ENCODE peak calls at places on chromosome 3, in eight cellular contexts. B is amniotic epithelial cell; N is ecto neural progenitor cell; Q is OCI-LY7; W is H9; H is transverse colon; F is HEK293T; Y is activated naive CD4-positive, alpha-beta T cell. P is an unnamed sample.

GRCh38 chr3:52182203-52182602 is 15.8 kb upstream of the ALAS1 start:
- DNase-seq in B (no peak), N (no peak), Q (no peak), W (no peak), H (peak), F (no peak), Y (no peak), P (no peak)

GRCh38 chr3:51269466-51269865 is 115.6 kb upstream of the MANF start:
- DNase-seq in B (no peak), N (no peak), Q (no peak), W (no peak), H (no peak), F (no peak), Y (no peak), P (peak)

GRCh38 chr3:187291001-187291511 is 481 bp downstream of the MASP1 start:
- DNase-seq in B (peak), N (peak), Q (no peak), W (peak), H (no peak), F (peak), Y (no peak), P (no peak)

GRCh38 chr3:193563999-193564398 is 9.3 kb upstream of the ATP13A4 start:
- DNase-seq in B (no peak), N (no peak), Q (peak), W (peak), H (peak), F (no peak), Y (no peak), P (peak)

GRCh38 chr3:46935168-46935858 is 41.2 kb downstream of the CCDC12 start:
- DNase-seq in B (peak), N (no peak), Q (no peak), W (peak), H (peak), F (peak), Y (no peak), P (peak)

GRCh38 chr3:185233328-185233727 is 20.5 kb downstream of the EHHADH start:
- DNase-seq in B (no peak), N (no peak), Q (no peak), W (no peak), H (no peak), F (no peak), Y (no peak), P (no peak)

GRCh38 chr3:3577823-3578222 is 221.4 kb upstream of the LRRN1 start:
- DNase-seq in B (no peak), N (peak), Q (no peak), W (no peak), H (no peak), F (no peak), Y (no peak), P (no peak)

GRCh38 chr3:31534036-31534435 is 1.3 kb downstream of the STT3B start:
- DNase-seq in B (no peak), N (no peak), Q (peak), W (no peak), H (no peak), F (peak), Y (no peak), P (no peak)

GRCh38 chr3:58833501-58833900 is 166.9 kb upstream of the FAM3D start:
- DNase-seq in B (no peak), N (no peak), Q (no peak), W (no peak), H (no peak), F (no peak), Y (no peak), P (no peak)

GRCh38 chr3:139225551-139225950 is 118.3 kb upstream of the MRPS22 start:
- DNase-seq in B (no peak), N (no peak), Q (no peak), W (no peak), H (no peak), F (no peak), Y (no peak), P (no peak)

GRCh38 chr3:108289159-108289558 is 7.2 kb upstream of the HHLA2 start:
- DNase-seq in B (no peak), N (no peak), Q (no peak), W (no peak), H (no peak), F (no peak), Y (no peak), P (no peak)

GRCh38 chr3:126494204-126494603 is 18.5 kb upstream of the ZXDC start:
- DNase-seq in B (no peak), N (no peak), Q (peak), W (no peak), H (no peak), F (no peak), Y (no peak), P (no peak)

GRCh38 chr3:69867941-69868505 is 128.8 kb downstream of the MITF start:
- DNase-seq in B (peak), N (no peak), Q (no peak), W (no peak), H (no peak), F (no peak), Y (no peak), P (no peak)

GRCh38 chr3:195893916-195894315 is 14.4 kb downstream of the TNK2 start:
- DNase-seq in B (no peak), N (no peak), Q (no peak), W (no peak), H (no peak), F (no peak), Y (no peak), P (no peak)

GRCh38 chr3:47421741-47422649 is 41.2 kb downstream of the PTPN23 start:
- DNase-seq in B (peak), N (no peak), Q (no peak), W (no peak), H (peak), F (no peak), Y (no peak), P (no peak)

GRCh38 chr3:31504230-31504629 is 28.5 kb upstream of the STT3B start:
- DNase-seq in B (no peak), N (no peak), Q (no peak), W (no peak), H (no peak), F (no peak), Y (no peak), P (no peak)

GRCh38 chr3:106765342-106765741 is 611.9 kb upstream of the CCDC54 start:
- DNase-seq in B (peak), N (no peak), Q (no peak), W (no peak), H (no peak), F (no peak), Y (no peak), P (no peak)

GRCh38 chr3:38576131-38577088 is 73.1 kb downstream of the SCN5A start:
- DNase-seq in B (no peak), N (peak), Q (no peak), W (peak), H (peak), F (no peak), Y (no peak), P (peak)

GRCh38 chr3:18670755-18671154 is 245.6 kb upstream of the SATB1 start:
- DNase-seq in B (no peak), N (no peak), Q (no peak), W (no peak), H (no peak), F (no peak), Y (no peak), P (no peak)

GRCh38 chr3:122618614-122619013 is 41.2 kb downstream of the PARP15 start:
- DNase-seq in B (no peak), N (no peak), Q (no peak), W (no peak), H (no peak), F (no peak), Y (no peak), P (no peak)

GRCh38 chr3:12229896-12230295 is 59.0 kb upstream of the PPARG start:
- DNase-seq in B (no peak), N (no peak), Q (no peak), W (no peak), H (peak), F (no peak), Y (no peak), P (no peak)

GRCh38 chr3:128190501-128190900 is 37.2 kb downstream of the EEFSEC start:
- DNase-seq in B (peak), N (no peak), Q (no peak), W (no peak), H (no peak), F (no peak), Y (no peak), P (no peak)

GRCh38 chr3:37256447-37256846 is 82.1 kb upstream of the LRRFIP2 start:
- DNase-seq in B (no peak), N (no peak), Q (no peak), W (no peak), H (no peak), F (peak), Y (no peak), P (peak)